ENCODE peak calls at places on chromosomes 2 and 18, in four cellular contexts. U, A, J and F are unnamed samples.

GRCh38 chr2:106995560-106995959 is 109.6 kb upstream of the ST6GAL2 start:
- DNase-seq in J (no peak), U (no peak), A (no peak), F (no peak)

GRCh38 chr2:234887277-234887676 is 64.5 kb upstream of the SH3BP4 start:
- DNase-seq in J (no peak), U (no peak), A (peak), F (no peak)

GRCh38 chr2:160379399-160379798 is 114.2 kb downstream of the RBMS1 start:
- DNase-seq in J (no peak), U (no peak), A (no peak), F (no peak)

GRCh38 chr2:235765181-235765820 is 271.5 kb downstream of the AGAP1 start:
- DNase-seq in A (no peak), J (peak), U (peak), F (no peak)

GRCh38 chr18:10860937-10861336 is 288.4 kb downstream of the PIEZO2 start:
- DNase-seq in A (no peak), J (no peak), U (no peak), F (no peak)

GRCh38 chr18:42011053-42011452 is 56.0 kb downstream of the PIK3C3 start:
- DNase-seq in U (no peak), A (no peak), J (no peak), F (no peak)

GRCh38 chr2:85754313-85755095 is 713 bp downstream of the ATOH8 start:
- DNase-seq in A (peak), U (no peak), J (no peak), F (no peak)

GRCh38 chr18:31720867-31721266 is 36.5 kb upstream of the B4GALT6 start:
- DNase-seq in J (no peak), U (no peak), A (no peak), F (no peak)

GRCh38 chr2:140177081-140177480 is 1396.9 kb upstream of the NXPH2 start:
- DNase-seq in U (no peak), J (no peak), A (no peak), F (no peak)

GRCh38 chr18:2108581-2108980 is 462.7 kb downstream of the METTL4 start:
- DNase-seq in A (no peak), U (no peak), J (no peak), F (no peak)

GRCh38 chr2:28691774-28692281 is 59.8 kb upstream of the PPP1CB start:
- DNase-seq in J (no peak), A (peak), U (no peak), F (no peak)

GRCh38 chr2:226898925-226899324 is 63.1 kb downstream of the RHBDD1 start:
- DNase-seq in J (no peak), A (no peak), U (no peak), F (no peak)

GRCh38 chr2:101040072-101040471 is 38.0 kb downstream of the RPL31 start:
- DNase-seq in J (no peak), A (no peak), U (no peak), F (no peak)

GRCh38 chr2:204691911-204692510 is 146.7 kb downstream of the PARD3B start:
- DNase-seq in J (peak), U (peak), A (peak), F (peak)

GRCh38 chr2:176104338-176105077 is 2.6 kb upstream of the HOXD11 start:
- DNase-seq in U (no peak), J (no peak), A (no peak), F (no peak)
- H3K9ac ChIP-seq in U (no peak), J (no peak), A (no peak), F (peak)

DNA sequence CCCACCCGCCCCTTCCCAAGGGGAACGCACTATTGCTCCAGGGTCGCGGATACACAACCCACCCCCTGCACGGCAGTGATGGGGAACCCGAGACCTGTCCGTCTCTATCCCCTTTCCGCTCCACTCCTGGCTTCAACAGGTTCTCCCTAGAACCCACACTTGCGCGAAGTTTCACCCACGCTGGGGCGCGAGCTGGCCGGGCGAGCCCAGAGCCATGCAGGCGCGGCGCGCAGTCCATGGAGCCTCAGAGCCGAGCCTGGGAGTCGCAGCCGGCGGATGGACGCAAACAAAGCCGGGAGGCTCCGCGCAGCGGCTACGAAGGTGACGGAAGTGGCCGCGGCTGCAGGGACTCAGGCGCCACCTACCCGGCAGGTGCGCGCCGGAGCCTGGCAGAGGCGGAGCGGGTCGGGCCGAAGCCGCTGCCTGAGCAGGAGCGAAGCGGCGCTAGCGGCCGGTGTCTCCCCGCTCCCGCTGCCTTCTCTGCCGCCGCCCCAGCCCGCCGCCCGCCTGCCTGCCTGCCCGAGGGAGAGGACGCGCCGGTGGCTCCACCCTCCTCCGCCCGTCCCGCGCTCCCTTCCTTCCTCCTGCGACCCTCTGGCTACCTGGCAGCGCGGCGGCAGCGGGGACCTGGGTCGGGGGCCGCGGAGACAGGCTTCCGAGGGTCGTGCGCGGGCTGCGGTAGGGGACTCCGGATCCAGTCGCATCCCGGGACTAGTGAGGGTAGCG is 14.0 kb downstream of the ALPG start:
- DNase-seq in U (no peak), A (peak), J (no peak), F (no peak)
- TF ChIP-seq YY1 in U (no peak), A (no peak), J (no peak), F (no peak)

GRCh38 chr18:76687271-76688006 is 134.9 kb upstream of the ZNF236 start:
- DNase-seq in A (no peak), U (no peak), J (no peak), F (no peak)
- TF ChIP-seq ZNF274 in A (no peak), U (no peak), J (no peak), F (no peak)

GRCh38 chr2:211690736-211691135 is 847.9 kb downstream of the ERBB4 start:
- DNase-seq in A (no peak), J (no peak), U (no peak), F (no peak)
- H3K9ac ChIP-seq in A (no peak), J (no peak), U (no peak), F (no peak)

DNA sequence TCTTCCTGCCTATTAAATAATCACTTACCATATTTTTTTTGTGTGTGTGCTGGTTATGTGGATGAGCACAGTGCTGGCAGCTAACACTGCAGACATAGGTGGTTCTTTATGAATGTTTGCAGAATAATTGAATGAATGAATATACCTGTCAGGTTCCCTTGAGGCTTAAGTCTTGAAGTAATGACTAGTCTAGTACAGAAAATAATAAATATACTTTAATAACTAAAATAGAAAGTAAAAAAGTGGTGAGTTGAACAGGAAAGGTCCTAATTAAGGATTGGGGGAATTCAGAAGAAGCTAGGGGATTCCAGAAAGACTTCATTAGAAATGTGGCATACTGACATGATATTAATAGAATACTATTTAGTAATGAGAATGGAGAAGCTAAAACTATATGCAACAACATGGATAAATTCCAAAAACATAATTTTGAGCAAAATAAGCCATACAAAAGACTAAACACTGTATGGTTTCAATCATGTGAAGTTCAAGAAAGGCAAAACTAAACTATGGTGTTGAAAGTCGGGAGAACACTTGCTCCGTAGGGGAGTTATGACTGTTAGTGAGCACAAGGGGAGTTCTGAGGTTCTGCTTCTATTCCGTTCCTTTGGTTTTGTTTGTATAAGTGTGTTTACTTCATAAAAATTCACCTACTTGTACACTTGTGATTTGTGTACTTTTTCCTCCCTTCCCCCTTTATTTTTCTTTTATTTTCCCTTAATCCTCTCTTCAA is 464.6 kb downstream of the MTX2 start:
- DNase-seq in U (no peak), A (no peak), J (no peak), F (no peak)
- TF ChIP-seq YY1 in U (no peak), A (no peak), J (no peak), F (no peak)

DNA sequence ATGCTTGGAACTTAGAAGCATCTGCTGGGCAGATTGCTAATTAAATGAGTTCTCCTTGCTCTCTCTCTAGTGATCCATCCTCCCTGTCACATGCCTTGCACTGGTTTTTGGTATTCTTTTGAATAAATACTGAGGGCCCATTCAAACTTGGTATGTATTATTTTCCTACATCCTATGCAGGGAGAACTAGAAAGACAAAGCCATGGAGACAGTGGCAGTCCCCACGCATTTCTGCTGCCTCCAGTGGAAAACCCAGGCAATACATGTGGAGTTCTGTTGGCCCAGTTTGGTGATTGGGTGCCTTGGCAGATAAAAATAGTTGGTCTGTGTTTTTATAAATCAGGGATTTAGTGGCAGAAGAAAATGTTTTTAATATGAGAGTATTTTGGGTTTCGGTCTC is 68.7 kb downstream of the DIS3L2 start:
- DNase-seq in U (peak), A (peak), J (no peak), F (no peak)
- TF ChIP-seq ZNF274 in U (no peak), A (no peak), J (no peak), F (no peak)

GRCh38 chr2:233139875-233140585 is 79.9 kb downstream of the INPP5D start:
- DNase-seq in J (no peak), A (no peak), U (no peak), F (no peak)
- H3K9ac ChIP-seq in J (no peak), A (peak), U (no peak), F (peak)

GRCh38 chr2:153386481-153386891 is 92.1 kb downstream of the RPRM start:
- DNase-seq in A (no peak), J (no peak), U (no peak), F (no peak)
- TF ChIP-seq YY1 in A (no peak), J (no peak), U (no peak), F (no peak)

GRCh38 chr2:238863749-238864206 is 15.9 kb downstream of the TWIST2 start:
- DNase-seq in U (no peak), A (no peak), J (no peak), F (no peak)
- TF ChIP-seq ZNF274 in U (no peak), A (no peak), J (no peak), F (no peak)